ENCODE peak calls at places on chromosomes 2 and 18, in ten cellular contexts. K is NCI-H1417; Y is H54; Q is T follicular helper cell; B is activated naive CD4-positive, alpha-beta T cell treated with anti-CD3 and anti-CD28 coated beads, Interleukin-2, amount 50 U/mL, for 16 hours; M is COLO829; Z is GM20000; W is NCI-H1105 treated with DMSO at 0.1 percent for 48 hours; T is stimulated activated CD8-positive, alpha-beta memory T cell treated with anti-CD3 and anti-CD28 coated beads, Interleukin-4, amount 100 ng/mL, for 24 hours; N is GM19239. H is an unnamed sample.

GRCh38 chr2:46481541-46482193 is 2.3 kb downstream of the TMEM247 start:
- DNase-seq in N (no peak), K (peak), Q (no peak), W (peak), T (no peak), Y (peak), B (no peak), Z (no peak), M (peak), H (no peak)

GRCh38 chr18:32937007-32937540 is 164.3 kb upstream of the KLHL14 start:
- DNase-seq in K (no peak), N (no peak), Z (no peak), W (peak), Q (no peak), T (no peak), M (no peak), Y (no peak), B (no peak), H (no peak)

GRCh38 chr2:33292981-33293586 is 183.4 kb upstream of the RASGRP3 start:
- DNase-seq in M (no peak), N (no peak), K (peak), T (no peak), B (no peak), Q (no peak), W (no peak), Y (no peak), Z (no peak), H (no peak)

GRCh38 chr2:202881570-202881969 is 10.0 kb upstream of the ICA1L start:
- DNase-seq in N (no peak), M (no peak), Y (no peak), Z (no peak), W (no peak), K (no peak), Q (no peak), T (no peak), B (no peak), H (no peak)

GRCh38 chr2:48398285-48399135 is 131.4 kb upstream of the STON1 start:
- DNase-seq in Z (no peak), B (no peak), Q (no peak), W (peak), K (peak), Y (no peak), N (no peak), T (no peak), M (no peak), H (no peak)

GRCh38 chr2:196291418-196291817 is 120.0 kb upstream of the STK17B start:
- DNase-seq in N (no peak), T (no peak), Z (no peak), Q (no peak), Y (no peak), M (no peak), K (no peak), B (no peak), W (no peak), H (no peak)

GRCh38 chr18:65035701-65036100 is 715.1 kb upstream of the CDH7 start:
- DNase-seq in N (no peak), Q (no peak), T (no peak), K (no peak), Y (no peak), B (no peak), W (no peak), Z (no peak), M (no peak), H (no peak)

GRCh38 chr2:85995648-85996529 is 107.1 kb upstream of the ST3GAL5 start:
- DNase-seq in Q (no peak), N (no peak), M (no peak), W (no peak), T (no peak), B (no peak), K (no peak), Y (no peak), Z (no peak), H (no peak)

GRCh38 chr2:8469709-8470493 is 212.0 kb upstream of the ID2 start:
- DNase-seq in Z (no peak), B (no peak), Y (no peak), W (no peak), M (no peak), N (peak), T (no peak), K (no peak), Q (no peak), H (no peak)

GRCh38 chr2:110874565-110875383 is 142.4 kb downstream of the ACOXL start:
- DNase-seq in M (no peak), Z (peak), T (no peak), N (no peak), B (no peak), K (no peak), Y (no peak), Q (no peak), W (no peak), H (no peak)

GRCh38 chr2:48343571-48344440 is 186.1 kb upstream of the STON1 start:
- DNase-seq in B (no peak), T (no peak), M (peak), Z (peak), Q (no peak), W (no peak), K (no peak), Y (peak), N (peak), H (no peak)

GRCh38 chr18:41395695-41396094 is 559.3 kb upstream of the PIK3C3 start:
- DNase-seq in N (no peak), B (no peak), Z (no peak), M (no peak), Y (no peak), Q (no peak), T (no peak), K (no peak), W (no peak), H (no peak)

H was measured in endodermal cell.